ENCODE peak calls at places on chromosomes 16 and 17, in eight cellular contexts. Y is prostate gland, G is suprapubic skin, W is transverse colon, L is IMR-90, P is body of pancreas, U is HCT116, A is heart left ventricle. Q is an unnamed sample.

GRCh38 chr16:9039208-9039607 is 52.2 kb upstream of the HAPSTR1 start:
- DNase-seq in Y (no peak), P (no peak), U (no peak), G (no peak), L (peak), W (no peak), A (no peak), Q (no peak)

GRCh38 chr17:6109541-6109940 is 39.4 kb downstream of the WSCD1 start:
- DNase-seq in G (no peak), A (no peak), U (no peak), L (no peak), P (no peak), W (peak), Y (no peak), Q (no peak)

GRCh38 chr17:32504166-32504990 is 17.6 kb downstream of the CDK5R1 start:
- DNase-seq in G (no peak), Y (no peak), P (no peak), A (no peak), U (no peak), L (no peak), W (no peak), Q (no peak)

GRCh38 chr17:63189082-63189481 is 223.0 kb downstream of the TANC2 start:
- DNase-seq in W (no peak), U (no peak), P (no peak), G (no peak), A (no peak), Y (no peak), L (peak), Q (no peak)

GRCh38 chr17:55496094-55496881 is 15.0 kb downstream of the SMIM36 start:
- DNase-seq in A (no peak), G (no peak), L (peak), W (peak), P (no peak), Y (no peak), U (no peak), Q (no peak)

GRCh38 chr16:66360624-66361324 is 5.7 kb upstream of the CDH5 start:
- DNase-seq in P (no peak), W (no peak), Y (no peak), G (no peak), U (no peak), L (no peak), A (peak), Q (no peak)

GRCh38 chr17:39225974-39226683 is 384 bp upstream of the STAC2 start:
- DNase-seq in W (peak), G (no peak), P (no peak), U (no peak), A (peak), L (peak), Y (peak), Q (peak)

GRCh38 chr16:88957456-88957767 is 19.6 kb downstream of the CBFA2T3 start:
- DNase-seq in L (no peak), P (no peak), W (no peak), Y (no peak), G (no peak), A (no peak), U (no peak), Q (no peak)

GRCh38 chr17:64216385-64217248 is 46.4 kb downstream of the TEX2 start:
- DNase-seq in G (no peak), W (peak), L (peak), U (no peak), P (peak), A (peak), Y (no peak), Q (peak)

GRCh38 chr16:85625485-85626117 is 12.5 kb downstream of the GSE1 start:
- DNase-seq in U (no peak), A (no peak), P (no peak), W (no peak), L (no peak), Y (no peak), G (no peak), Q (no peak)

GRCh38 chr16:66740010-66740409 is 11.4 kb downstream of the DYNC1LI2 start:
- DNase-seq in G (no peak), W (peak), L (peak), A (no peak), Y (no peak), P (peak), U (no peak), Q (peak)

GRCh38 chr16:29899516-29900101 is at the start of gene SEZ6L2:
- DNase-seq in Y (peak), W (peak), L (peak), U (peak), G (no peak), A (peak), P (peak), Q (peak)

GRCh38 chr17:32783602-32784001 is 93.3 kb downstream of the MYO1D start:
- DNase-seq in P (no peak), U (peak), L (peak), W (no peak), A (no peak), Y (peak), G (no peak), Q (no peak)

GRCh38 chr16:3054965-3055733 is 8.8 kb downstream of the MMP25 start:
- DNase-seq in W (no peak), Y (no peak), A (no peak), U (no peak), P (no peak), G (no peak), L (no peak), Q (no peak)

GRCh38 chr16:1174477-1175357 is 21.8 kb downstream of the CACNA1H start:
- DNase-seq in G (no peak), Y (no peak), L (peak), P (peak), U (peak), W (no peak), A (no peak), Q (no peak)

GRCh38 chr17:38881600-38882191 is 11.8 kb downstream of the LASP1 start:
- DNase-seq in U (no peak), L (peak), A (peak), G (no peak), Y (no peak), P (no peak), W (peak), Q (peak)

GRCh38 chr16:1974157-1975070 is 2.6 kb downstream of the TBL3 start:
- DNase-seq in P (no peak), Y (no peak), U (no peak), A (no peak), W (no peak), L (no peak), G (no peak), Q (no peak)

GRCh38 chr16:11417487-11417886 is 72.2 kb downstream of the RMI2 start:
- DNase-seq in A (peak), L (no peak), P (no peak), U (no peak), W (no peak), Y (no peak), G (no peak), Q (no peak)

GRCh38 chr16:35149550-35149949 is 1690.1 kb downstream of the TP53TG3F start:
- DNase-seq in U (no peak), W (no peak), A (no peak), G (no peak), Y (no peak), P (no peak), L (no peak), Q (no peak)

GRCh38 chr16:79599837-79600635 is 501 bp downstream of the MAF start:
- DNase-seq in G (no peak), P (peak), W (no peak), U (no peak), L (no peak), Y (peak), A (peak), Q (peak)

GRCh38 chr16:25699069-25699468 is 7.3 kb downstream of the HS3ST4 start:
- DNase-seq in Y (no peak), G (no peak), L (no peak), P (no peak), W (no peak), A (no peak), U (no peak), Q (no peak)

GRCh38 chr17:55845385-55845784 is 94.5 kb downstream of the PCTP start:
- DNase-seq in W (peak), P (peak), L (peak), U (no peak), A (peak), Y (peak), G (peak), Q (peak)

GRCh38 chr17:7882629-7883028 is 6.0 kb upstream of the CHD3 start:
- DNase-seq in Y (no peak), L (no peak), A (no peak), U (no peak), P (no peak), W (no peak), G (no peak), Q (no peak)

GRCh38 chr17:19389386-19389785 is 2.4 kb upstream of the MFAP4 start:
- DNase-seq in W (peak), G (no peak), L (no peak), P (no peak), Y (no peak), A (no peak), U (no peak), Q (no peak)

GRCh38 chr16:89711601-89712475 is 8.9 kb downstream of the VPS9D1 start:
- DNase-seq in L (peak), P (peak), A (peak), W (peak), G (no peak), U (peak), Y (peak), Q (peak)

DNA sequence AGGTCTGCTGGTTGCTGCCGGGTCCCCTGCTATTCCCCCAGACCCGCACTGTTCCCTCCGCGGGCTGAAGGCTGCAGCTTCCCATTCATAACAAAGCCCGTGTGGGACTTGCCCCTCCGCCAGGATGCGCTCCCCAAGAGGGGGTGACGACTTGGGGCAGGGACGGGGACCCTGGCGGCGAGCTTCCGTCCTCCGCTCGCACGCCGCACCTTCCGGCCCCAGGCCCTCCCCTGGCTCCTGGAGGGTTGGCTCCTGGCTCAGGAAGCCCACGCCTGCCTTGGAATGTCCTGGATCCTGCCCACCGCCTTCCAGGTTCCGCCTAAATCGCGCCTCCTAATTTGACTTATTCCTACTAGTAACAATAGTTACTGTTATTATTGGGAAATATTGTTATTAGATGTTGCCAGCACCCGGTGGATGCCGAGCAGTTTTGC is 1.1 kb upstream of the TFAP4 start:
- DNase-seq in U (peak), G (no peak), W (peak), P (peak), L (peak), Y (peak), A (peak), Q (peak)
- TF ChIP-seq POLR2A in U (peak), G (no peak), W (no peak), P (peak), L (no peak), Y (peak), A (no peak), Q (no peak)

DNA sequence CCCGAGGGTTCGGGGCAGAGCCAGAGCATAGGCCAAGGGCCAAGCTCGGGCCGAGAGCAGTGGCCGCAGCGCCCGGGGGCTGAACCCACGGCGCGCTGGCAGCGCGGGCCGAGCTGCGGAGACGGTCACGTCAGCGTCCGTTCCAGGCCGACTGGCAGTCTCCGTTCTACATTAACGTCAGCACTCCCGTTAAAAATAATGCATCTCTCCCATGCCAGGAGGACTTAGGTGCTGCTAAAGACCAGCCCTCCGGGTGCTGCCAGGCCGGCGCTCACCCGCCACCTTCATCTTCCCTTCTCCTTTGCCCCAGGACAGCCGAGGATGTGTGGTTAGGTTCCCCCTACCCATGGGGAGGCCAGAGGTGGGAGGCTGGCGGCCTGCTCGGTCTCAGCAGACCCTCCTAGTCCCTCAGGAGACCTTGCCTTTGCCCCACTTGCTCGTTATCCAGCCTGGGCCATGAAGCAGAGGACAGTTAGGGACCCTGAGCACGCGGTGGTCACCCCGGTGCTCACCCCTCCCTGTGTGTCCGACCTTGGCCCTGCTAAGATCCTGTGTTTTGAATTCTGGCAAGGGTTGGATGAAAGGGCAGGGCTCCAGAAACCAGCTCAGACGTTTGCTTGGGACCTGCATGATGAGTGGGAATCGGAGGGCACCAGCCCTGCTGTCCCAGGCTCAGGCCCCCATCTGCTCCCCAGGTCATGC is 570 bp downstream of the MPG start:
- DNase-seq in G (no peak), U (no peak), L (peak), W (no peak), Y (no peak), A (peak), P (peak), Q (peak)
- TF ChIP-seq POLR2A in G (no peak), U (no peak), L (peak), W (no peak), Y (no peak), A (no peak), P (peak), Q (no peak)

DNA sequence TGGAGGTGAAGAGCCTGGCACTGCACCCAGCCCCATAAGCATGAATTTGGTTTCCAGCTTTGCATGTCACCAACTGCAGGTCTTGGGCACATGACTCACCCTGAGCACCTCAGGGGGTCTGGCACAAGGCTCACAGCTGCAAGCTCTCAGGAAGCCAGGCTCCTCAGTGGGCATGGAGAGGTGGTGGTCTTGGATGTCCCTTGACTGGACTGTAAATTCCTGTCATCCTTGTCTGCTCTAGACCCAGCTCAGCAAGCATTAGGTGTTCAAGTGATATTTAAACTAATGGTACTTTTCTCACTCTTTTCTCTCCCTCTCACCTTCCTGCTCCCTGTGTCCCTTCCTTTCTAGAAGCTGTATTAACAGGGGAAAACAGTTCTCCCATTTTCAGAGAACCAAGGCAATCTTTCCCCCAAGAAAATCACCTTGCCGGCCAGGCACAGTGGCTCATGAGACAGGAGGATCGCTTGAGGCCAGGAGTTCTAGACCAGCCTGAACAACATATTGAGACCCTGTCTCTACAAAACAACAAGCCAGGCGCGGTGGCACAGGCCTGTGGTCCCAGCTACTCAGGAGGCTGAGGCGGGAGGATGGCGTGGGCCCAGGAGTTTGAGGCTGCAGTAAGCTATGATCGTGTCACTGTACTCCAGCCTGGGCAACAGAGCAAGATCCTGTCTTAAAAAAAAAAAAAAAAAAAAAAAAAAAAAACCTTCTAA is 5.1 kb upstream of the KIFC3 start:
- DNase-seq in A (no peak), P (no peak), Y (no peak), U (no peak), G (no peak), W (no peak), L (no peak), Q (no peak)
- TF ChIP-seq POLR2A in A (no peak), P (no peak), Y (no peak), U (no peak), G (no peak), W (no peak), L (no peak), Q (no peak)

GRCh38 chr17:44006581-44007345 is 2.3 kb downstream of the NAGS start:
- DNase-seq in U (peak), P (peak), W (peak), G (peak), A (peak), L (peak), Y (peak), Q (peak)
- TF ChIP-seq POLR2A in U (peak), P (peak), W (peak), G (no peak), A (no peak), L (peak), Y (peak), Q (no peak)

GRCh38 chr16:75148311-75149195 is at the start of gene ZFP1:
- DNase-seq in W (peak), U (peak), Y (peak), G (peak), A (peak), L (peak), P (peak), Q (peak)
- TF ChIP-seq POLR2A in W (peak), U (peak), Y (peak), G (no peak), A (no peak), L (peak), P (peak), Q (peak)

GRCh38 chr17:27533874-27534815 is 77.9 kb downstream of the KSR1 start:
- DNase-seq in G (no peak), A (no peak), W (peak), P (no peak), Y (no peak), U (no peak), L (peak), Q (no peak)
- TF ChIP-seq POLR2A in G (no peak), A (no peak), W (no peak), P (no peak), Y (no peak), U (no peak), L (peak), Q (no peak)

GRCh38 chr17:4947411-4948165 is 742 bp downstream of the PFN1 start:
- DNase-seq in L (peak), G (peak), W (peak), Y (peak), P (peak), U (no peak), A (peak), Q (peak)
- TF ChIP-seq POLR2A in L (no peak), G (no peak), W (no peak), Y (no peak), P (no peak), U (no peak), A (no peak), Q (no peak)

GRCh38 chr17:1486802-1487695 is 5.4 kb downstream of the MYO1C start:
- DNase-seq in A (peak), U (peak), P (peak), W (peak), L (no peak), G (peak), Y (peak), Q (peak)
- TF ChIP-seq POLR2A in A (no peak), U (peak), P (no peak), W (peak), L (no peak), G (no peak), Y (no peak), Q (no peak)

GRCh38 chr16:53515259-53515658 is 12.2 kb upstream of the AKTIP start:
- DNase-seq in A (no peak), G (no peak), P (no peak), Y (no peak), L (peak), U (no peak), W (no peak), Q (no peak)

GRCh38 chr16:53519417-53520091 is 16.5 kb upstream of the AKTIP start:
- DNase-seq in L (no peak), U (no peak), G (no peak), Y (no peak), W (no peak), A (no peak), P (no peak), Q (no peak)

GRCh38 chr16:53515811-53516210 is 12.8 kb upstream of the AKTIP start:
- DNase-seq in L (no peak), P (no peak), G (no peak), Y (no peak), W (no peak), A (no peak), U (no peak), Q (no peak)

GRCh38 chr16:53517851-53518250 is 14.8 kb upstream of the AKTIP start:
- DNase-seq in G (no peak), P (no peak), W (no peak), Y (no peak), U (no peak), A (no peak), L (no peak), Q (no peak)

GRCh38 chr16:53518550-53519416 is 15.8 kb upstream of the AKTIP start:
- DNase-seq in G (no peak), Y (no peak), P (no peak), A (peak), U (no peak), L (peak), W (peak), Q (peak)
- TF ChIP-seq POLR2A in G (no peak), Y (no peak), P (no peak), A (no peak), U (no peak), L (no peak), W (no peak), Q (no peak)

Q was measured in adrenal gland.